ENCODE peak calls at places on chromosome 14, in nine cellular contexts. P is astrocyte, G is endodermal cell, Z is cardiac muscle cell, N is spleen, A is testis, E is AG04450, Y is HCT116, H is heart left ventricle. B is an unnamed sample.

GRCh38 chr14:32312010-32312331 is 17.1 kb upstream of the AKAP6 start:
- DNase-seq in P (no peak), G (no peak), Z (no peak), N (no peak), A (peak; percentile 48), E (no peak), Y (no peak), H (no peak), B (no peak)

GRCh38 chr14:66444271-66444987 is 41.7 kb upstream of the CCDC196 start:
- DNase-seq in P (no peak), G (peak; percentile 47), Z (peak; percentile 1), N (no peak), A (no peak), E (no peak), Y (no peak), H (no peak), B (peak; percentile 16)

GRCh38 chr14:54435500-54435981 is 5.6 kb downstream of the CNIH1 start:
- DNase-seq in P (peak; percentile 89), G (no peak), Z (peak; percentile 72), N (no peak), A (no peak), E (no peak), Y (no peak), H (no peak), B (no peak)

GRCh38 chr14:73773441-73774243 is 59.5 kb upstream of the PNMA1 start:
- DNase-seq in P (no peak), G (peak; percentile 36), Z (no peak), N (peak; percentile 36), A (no peak), E (no peak), Y (no peak), H (no peak), B (no peak)

GRCh38 chr14:29521526-29522137 is 406.0 kb downstream of the PRKD1 start:
- DNase-seq in P (no peak), G (peak; percentile 82), Z (peak; percentile 18), N (no peak), A (peak; percentile 37), E (no peak), Y (no peak), H (no peak), B (peak; percentile 58)

GRCh38 chr14:34569750-34570149 is 30.2 kb upstream of the EAPP start:
- DNase-seq in P (no peak), G (no peak), Z (no peak), N (no peak), A (no peak), E (no peak), Y (no peak), H (no peak), B (no peak)

GRCh38 chr14:30751646-30752416 is 122.5 kb upstream of the COCH start:
- DNase-seq in P (no peak), G (peak; percentile 51), Z (no peak), N (no peak), A (no peak), E (no peak), Y (no peak), H (no peak), B (peak; percentile 19)

GRCh38 chr14:35534884-35535793 is 1.2 kb downstream of the INSM2 start:
- DNase-seq in P (peak; percentile 46), G (peak; percentile 94), Z (peak; percentile 76), N (peak; percentile 88), A (peak; percentile 74), E (peak; percentile 24), Y (no peak), H (peak; percentile 56), B (peak; percentile 30)

GRCh38 chr14:94373708-94374107 is 14.7 kb downstream of the SERPINA1 start:
- DNase-seq in P (peak; percentile 99), G (peak; percentile 28), Z (peak; percentile 99), N (no peak), A (no peak), E (peak; percentile 92), Y (peak; percentile 67), H (no peak), B (no peak)

GRCh38 chr14:60184597-60185555 is 19.7 kb upstream of the DHRS7 start:
- DNase-seq in P (no peak), G (no peak), Z (peak; percentile 14), N (no peak), A (no peak), E (no peak), Y (no peak), H (no peak), B (no peak)

GRCh38 chr14:46250113-46250703 is 401.4 kb downstream of the RPL10L start:
- DNase-seq in P (no peak), G (no peak), Z (peak; percentile 24), N (no peak), A (no peak), E (no peak), Y (peak; percentile 19), H (no peak), B (no peak)

GRCh38 chr14:56498112-56498511 is 81.5 kb upstream of the TMEM260 start:
- DNase-seq in P (no peak), G (no peak), Z (no peak), N (no peak), A (no peak), E (no peak), Y (no peak), H (no peak), B (peak; percentile 52)

GRCh38 chr14:68576496-68577244 is 216.2 kb downstream of the ZFP36L1 start:
- DNase-seq in P (peak; percentile 69), G (no peak), Z (peak; percentile 47), N (no peak), A (no peak), E (no peak), Y (peak; percentile 84), H (no peak), B (no peak)

GRCh38 chr14:99647407-99647806 is 2.5 kb downstream of the HHIPL1 start:
- DNase-seq in P (peak; percentile 73), G (no peak), Z (no peak), N (no peak), A (no peak), E (no peak), Y (no peak), H (no peak), B (peak; percentile 48)

GRCh38 chr14:82366803-82367202 is 833.1 kb upstream of the SEL1L start:
- DNase-seq in P (no peak), G (no peak), Z (no peak), N (no peak), A (no peak), E (no peak), Y (no peak), H (no peak), B (no peak)
- TF ChIP-seq CTCF in P (no peak), G (peak; percentile 77), Z (no peak), N (no peak), A (no peak), E (no peak), Y (no peak), H (no peak), B (peak; percentile 48)

GRCh38 chr14:76169776-76170175 is 18.1 kb downstream of the GPATCH2L start:
- DNase-seq in P (no peak), G (no peak), Z (no peak), N (no peak), A (no peak), E (no peak), Y (no peak), H (no peak), B (no peak)

GRCh38 chr14:76175942-76176341 is 24.2 kb downstream of the GPATCH2L start:
- DNase-seq in P (no peak), G (no peak), Z (no peak), N (no peak), A (no peak), E (no peak), Y (no peak), H (no peak), B (no peak)

DNA sequence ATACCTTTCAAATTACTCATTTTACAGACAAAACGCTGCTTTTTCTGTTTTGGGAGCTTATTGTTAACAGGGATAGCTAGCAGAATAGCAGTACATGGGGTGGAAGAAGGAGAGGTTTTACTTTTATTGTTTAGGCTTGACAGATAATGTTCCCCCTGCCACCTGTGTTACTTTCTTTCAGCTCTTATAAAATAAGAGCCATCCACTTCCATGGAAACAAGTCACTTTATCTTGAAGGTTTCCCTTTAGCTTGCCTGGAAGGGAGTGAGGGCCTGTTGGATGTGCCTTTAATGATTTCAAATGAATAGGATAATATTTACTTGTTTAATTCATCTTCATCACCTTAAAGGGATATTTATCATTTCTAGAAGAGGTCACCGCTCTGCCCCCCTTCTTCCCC is 23.3 kb downstream of the GPATCH2L start:
- DNase-seq in P (no peak), G (no peak), Z (no peak), N (no peak), A (no peak), E (no peak), Y (no peak), H (no peak), B (no peak)
- H3K4me3 ChIP-seq in P (no peak overlapping the region), G (no peak overlapping the region), Z (no peak overlapping the region), N (no peak overlapping the region), A (no peak overlapping the region), E (no peak overlapping the region), Y (no peak overlapping the region), H (no peak overlapping the region), B (no peak overlapping the region)

DNA sequence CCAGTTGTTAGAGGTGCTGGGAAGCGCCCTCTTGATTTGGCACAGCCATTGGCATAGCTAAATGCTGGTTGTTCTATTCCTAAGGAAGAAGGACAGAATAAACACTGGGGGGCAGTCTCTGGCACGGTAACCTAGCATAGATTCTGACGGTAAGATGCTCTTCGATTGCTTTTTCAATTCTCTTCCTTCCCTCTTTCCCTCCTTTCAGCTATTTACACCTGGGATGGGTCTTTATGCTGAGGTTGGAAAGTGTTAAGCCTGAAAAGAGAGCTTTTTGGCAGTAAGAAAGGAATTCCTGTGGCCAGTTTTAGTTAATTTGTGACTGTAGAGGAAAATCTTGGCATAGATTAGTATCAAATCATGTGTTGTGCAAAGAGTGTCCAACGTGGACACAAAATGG is 162.8 kb downstream of the SNAPC1 start:
- DNase-seq in P (peak; percentile 15), G (peak; percentile 67), Z (peak; percentile 7), N (no peak), A (no peak), E (no peak), Y (peak; percentile 18), H (no peak), B (peak; percentile 65)
- H3K27ac ChIP-seq in P (peak overlapping the region; percentile 74), G (no peak overlapping the region), Z (no peak overlapping the region), N (no peak overlapping the region), A (no peak overlapping the region), E (no peak overlapping the region), Y (no peak overlapping the region), H (no peak overlapping the region), B (no peak overlapping the region)

GRCh38 chr14:75292886-75293285 is 14.3 kb downstream of the FOS start:
- DNase-seq in P (no peak), G (no peak), Z (no peak), N (no peak), A (no peak), E (no peak), Y (no peak), H (no peak), B (no peak)

GRCh38 chr14:75293920-75294648 is 15.5 kb downstream of the FOS start:
- DNase-seq in P (peak; percentile 88), G (peak; percentile 99), Z (peak; percentile 99), N (peak; percentile 98), A (peak; percentile 96), E (no peak), Y (peak; percentile 88), H (peak; percentile 97), B (peak; percentile 94)

GRCh38 chr14:75295061-75295461 is 16.4 kb downstream of the FOS start:
- DNase-seq in P (peak; percentile 78), G (peak; percentile 83), Z (peak; percentile 90), N (peak; percentile 89), A (peak; percentile 81), E (no peak), Y (no peak), H (peak; percentile 67), B (peak; percentile 56)

GRCh38 chr14:75295491-75296338 is 17.1 kb downstream of the FOS start:
- DNase-seq in P (peak; percentile 36), G (peak; percentile 96), Z (peak; percentile 90), N (peak; percentile 93), A (peak; percentile 94), E (no peak), Y (no peak), H (peak; percentile 82), B (peak; percentile 77)

GRCh38 chr14:75294649-75295033 is 16.0 kb downstream of the FOS start:
- DNase-seq in P (no peak), G (peak; percentile 78), Z (no peak), N (no peak), A (no peak), E (no peak), Y (no peak), H (no peak), B (no peak)
- TF ChIP-seq CTCF in P (peak; percentile 5), G (no peak), Z (no peak), N (no peak), A (peak; percentile 14), E (peak; percentile 38), Y (no peak), H (no peak), B (no peak)